ENCODE peak calls at places on chromosomes 13 and 19, in seven cellular contexts. One of them, this sample, is unnamed.

GRCh38 chr13:43316997-43317396 is 293.6 kb downstream of the DNAJC15 start:
- DNase-seq in NT2/D1: no peak
- DNase-seq in PC-3: no peak
- DNase-seq in small intestine: no peak
- DNase-seq in left ventricle myocardium inferior: no peak
- DNase-seq in A673: peak; percentile 85
- DNase-seq in ascending aorta: no peak
- DNase-seq in this sample: no peak

GRCh38 chr13:34751492-34751891 is 190.6 kb upstream of the NBEA start:
- DNase-seq in NT2/D1: no peak
- DNase-seq in PC-3: no peak
- DNase-seq in small intestine: no peak
- DNase-seq in left ventricle myocardium inferior: no peak
- DNase-seq in A673: no peak
- DNase-seq in ascending aorta: no peak
- DNase-seq in this sample: no peak

GRCh38 chr13:32594339-32594738 is 8.1 kb downstream of the PDS5B start:
- DNase-seq in NT2/D1: no peak
- DNase-seq in PC-3: peak; percentile 52
- DNase-seq in small intestine: no peak
- DNase-seq in left ventricle myocardium inferior: no peak
- DNase-seq in A673: peak; percentile 24
- DNase-seq in ascending aorta: no peak
- DNase-seq in this sample: no peak

GRCh38 chr13:32454886-32455593 is 27.1 kb upstream of the N4BP2L1 start:
- DNase-seq in NT2/D1: no peak
- DNase-seq in PC-3: no peak
- DNase-seq in small intestine: no peak
- DNase-seq in left ventricle myocardium inferior: no peak
- DNase-seq in A673: no peak
- DNase-seq in ascending aorta: no peak
- DNase-seq in this sample: no peak

GRCh38 chr19:54390942-54391577 is 24.2 kb upstream of the TTYH1 start:
- DNase-seq in NT2/D1: peak; percentile 63
- DNase-seq in PC-3: peak; percentile 69
- DNase-seq in small intestine: peak; percentile 56
- DNase-seq in left ventricle myocardium inferior: no peak
- DNase-seq in A673: peak; percentile 74
- DNase-seq in ascending aorta: no peak
- DNase-seq in this sample: no peak

GRCh38 chr19:16650821-16651220 is 9.1 kb downstream of the SMIM7 start:
- DNase-seq in NT2/D1: no peak
- DNase-seq in PC-3: no peak
- DNase-seq in small intestine: no peak
- DNase-seq in left ventricle myocardium inferior: no peak
- DNase-seq in A673: no peak
- DNase-seq in ascending aorta: no peak
- DNase-seq in this sample: no peak

GRCh38 chr13:97068964-97069815 is 74.9 kb upstream of the OXGR1 start:
- DNase-seq in NT2/D1: no peak
- DNase-seq in PC-3: no peak
- DNase-seq in small intestine: no peak
- DNase-seq in left ventricle myocardium inferior: no peak
- DNase-seq in A673: no peak
- DNase-seq in ascending aorta: no peak
- DNase-seq in this sample: no peak

GRCh38 chr13:51330741-51331140 is 8.8 kb upstream of the SERPINE3 start:
- DNase-seq in NT2/D1: no peak
- DNase-seq in PC-3: no peak
- DNase-seq in small intestine: no peak
- DNase-seq in left ventricle myocardium inferior: no peak
- DNase-seq in A673: no peak
- DNase-seq in ascending aorta: no peak
- DNase-seq in this sample: no peak

GRCh38 chr13:51997641-51998330 is 13.5 kb downstream of the ATP7B start:
- DNase-seq in NT2/D1: peak; percentile 44
- DNase-seq in PC-3: no peak
- DNase-seq in small intestine: peak; percentile 76
- DNase-seq in left ventricle myocardium inferior: no peak
- DNase-seq in A673: no peak
- DNase-seq in ascending aorta: no peak
- DNase-seq in this sample: no peak

GRCh38 chr13:109868583-109869311 is 82.4 kb upstream of the IRS2 start:
- DNase-seq in NT2/D1: no peak
- DNase-seq in PC-3: peak; percentile 79
- DNase-seq in small intestine: peak; percentile 86
- DNase-seq in left ventricle myocardium inferior: no peak
- DNase-seq in A673: no peak
- DNase-seq in ascending aorta: no peak
- DNase-seq in this sample: no peak

GRCh38 chr19:5086725-5087439 is 118.0 kb downstream of the KDM4B start:
- DNase-seq in NT2/D1: peak; percentile 61
- DNase-seq in PC-3: peak; percentile 29
- DNase-seq in small intestine: no peak
- DNase-seq in left ventricle myocardium inferior: no peak
- DNase-seq in A673: no peak
- DNase-seq in ascending aorta: no peak
- DNase-seq in this sample: no peak

GRCh38 chr13:59745395-59745788 is 418.3 kb downstream of the DIAPH3 start:
- DNase-seq in NT2/D1: no peak
- DNase-seq in PC-3: no peak
- DNase-seq in small intestine: no peak
- DNase-seq in left ventricle myocardium inferior: no peak
- DNase-seq in A673: no peak
- DNase-seq in ascending aorta: no peak
- DNase-seq in this sample: no peak

GRCh38 chr19:35056513-35057063 is 15.1 kb downstream of the HPN start:
- DNase-seq in NT2/D1: no peak
- DNase-seq in PC-3: no peak
- DNase-seq in small intestine: no peak
- DNase-seq in left ventricle myocardium inferior: no peak
- DNase-seq in A673: no peak
- DNase-seq in ascending aorta: no peak
- DNase-seq in this sample: no peak

GRCh38 chr13:63625869-63626268 is 2210.2 kb upstream of the PCDH20 start:
- DNase-seq in NT2/D1: no peak
- DNase-seq in PC-3: peak; percentile 21
- DNase-seq in small intestine: no peak
- DNase-seq in left ventricle myocardium inferior: no peak
- DNase-seq in A673: peak; percentile 51
- DNase-seq in ascending aorta: no peak
- DNase-seq in this sample: no peak

GRCh38 chr19:2207991-2208860 is 27.9 kb downstream of the PLEKHJ1 start:
- DNase-seq in NT2/D1: no peak
- DNase-seq in PC-3: no peak
- DNase-seq in small intestine: peak; percentile 60
- DNase-seq in left ventricle myocardium inferior: peak; percentile 75
- DNase-seq in A673: peak; percentile 82
- DNase-seq in ascending aorta: no peak
- DNase-seq in this sample: no peak
- H3K4me1 ChIP-seq in NT2/D1: peaks cover 24% of the 10 kb centered on the region
- H3K4me1 ChIP-seq in PC-3: no peaks in the 10 kb centered on the region
- H3K4me1 ChIP-seq in small intestine: no peaks in the 10 kb centered on the region
- H3K4me1 ChIP-seq in left ventricle myocardium inferior: peaks cover 25% of the 10 kb centered on the region
- H3K4me1 ChIP-seq in A673: no peaks in the 10 kb centered on the region
- H3K4me1 ChIP-seq in ascending aorta: no peaks in the 10 kb centered on the region
- H3K4me1 ChIP-seq in this sample: peaks cover 2% of the 10 kb centered on the region

DNA sequence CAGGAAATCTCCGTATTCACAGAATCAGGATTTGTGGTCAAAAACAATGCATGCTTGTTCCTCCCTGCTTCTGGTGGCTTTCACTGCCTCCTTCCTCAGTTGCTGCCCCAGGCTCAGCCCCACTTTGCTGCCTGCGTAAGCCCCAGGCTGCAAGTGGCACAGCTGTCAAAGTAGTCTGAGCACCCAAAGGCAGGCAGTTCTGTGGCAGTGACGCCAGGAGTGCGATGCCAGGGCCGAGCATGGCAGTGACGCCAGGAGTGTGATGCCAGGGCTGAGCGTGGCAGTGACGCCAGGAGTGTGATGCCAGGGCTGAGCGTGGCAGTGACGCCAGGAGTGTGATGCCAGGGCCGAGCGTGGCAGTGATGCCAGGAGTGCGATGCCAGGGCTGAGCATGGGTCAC is 77.3 kb upstream of the GPR183 start:
- DNase-seq in NT2/D1: no peak
- DNase-seq in PC-3: no peak
- DNase-seq in small intestine: no peak
- DNase-seq in left ventricle myocardium inferior: no peak
- DNase-seq in A673: no peak
- DNase-seq in ascending aorta: peak; percentile 56
- DNase-seq in this sample: no peak
- H3K4me1 ChIP-seq in NT2/D1: no peaks in the 10 kb centered on the region
- H3K4me1 ChIP-seq in PC-3: no peaks in the 10 kb centered on the region
- H3K4me1 ChIP-seq in small intestine: no peaks in the 10 kb centered on the region
- H3K4me1 ChIP-seq in left ventricle myocardium inferior: peaks cover 30% of the 10 kb centered on the region
- H3K4me1 ChIP-seq in A673: no peaks in the 10 kb centered on the region
- H3K4me1 ChIP-seq in ascending aorta: no peaks in the 10 kb centered on the region
- H3K4me1 ChIP-seq in this sample: peaks cover 2% of the 10 kb centered on the region

GRCh38 chr13:79562557-79562956 is 81.6 kb downstream of the NDFIP2 start:
- DNase-seq in NT2/D1: no peak
- DNase-seq in PC-3: no peak
- DNase-seq in small intestine: no peak
- DNase-seq in left ventricle myocardium inferior: no peak
- DNase-seq in A673: no peak
- DNase-seq in ascending aorta: no peak
- DNase-seq in this sample: no peak

GRCh38 chr13:79557666-79558065 is 76.7 kb downstream of the NDFIP2 start:
- DNase-seq in NT2/D1: no peak
- DNase-seq in PC-3: no peak
- DNase-seq in small intestine: no peak
- DNase-seq in left ventricle myocardium inferior: no peak
- DNase-seq in A673: no peak
- DNase-seq in ascending aorta: no peak
- DNase-seq in this sample: no peak

GRCh38 chr13:79566118-79566517 is 85.2 kb downstream of the NDFIP2 start:
- DNase-seq in NT2/D1: no peak
- DNase-seq in PC-3: no peak
- DNase-seq in small intestine: no peak
- DNase-seq in left ventricle myocardium inferior: no peak
- DNase-seq in A673: no peak
- DNase-seq in ascending aorta: no peak
- DNase-seq in this sample: no peak

DNA sequence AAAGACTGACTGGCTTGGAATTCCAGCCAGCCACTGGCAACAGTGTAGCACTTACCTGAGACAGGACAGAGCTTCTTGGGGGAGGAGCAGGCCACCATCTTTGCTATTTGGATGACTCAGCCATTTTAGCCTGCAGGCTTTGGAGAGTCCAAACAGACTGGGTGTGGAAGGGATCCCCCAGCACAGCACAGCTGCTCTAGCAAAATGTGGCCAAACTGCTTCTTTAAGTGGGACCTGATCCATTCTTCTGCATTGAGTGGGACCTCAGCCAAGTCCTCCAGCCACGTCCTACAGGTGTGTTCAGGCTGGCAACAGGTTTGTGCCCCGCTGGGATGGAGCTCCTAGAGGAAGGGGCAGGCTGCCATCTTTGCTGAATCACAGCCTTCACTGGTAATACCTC is 80.0 kb downstream of the NDFIP2 start:
- DNase-seq in NT2/D1: no peak
- DNase-seq in PC-3: peak; percentile 55
- DNase-seq in small intestine: no peak
- DNase-seq in left ventricle myocardium inferior: no peak
- DNase-seq in A673: no peak
- DNase-seq in ascending aorta: no peak
- DNase-seq in this sample: no peak
- H3K4me1 ChIP-seq in NT2/D1: no peaks in the 10 kb centered on the region
- H3K4me1 ChIP-seq in PC-3: no peaks in the 10 kb centered on the region
- H3K4me1 ChIP-seq in small intestine: no peaks in the 10 kb centered on the region
- H3K4me1 ChIP-seq in left ventricle myocardium inferior: no peaks in the 10 kb centered on the region
- H3K4me1 ChIP-seq in A673: no peaks in the 10 kb centered on the region
- H3K4me1 ChIP-seq in ascending aorta: no peaks in the 10 kb centered on the region
- H3K4me1 ChIP-seq in this sample: no peaks in the 10 kb centered on the region

GRCh38 chr13:28044608-28045007 is 55.8 kb downstream of the FLT3 start:
- DNase-seq in NT2/D1: no peak
- DNase-seq in PC-3: no peak
- DNase-seq in small intestine: no peak
- DNase-seq in left ventricle myocardium inferior: no peak
- DNase-seq in A673: no peak
- DNase-seq in ascending aorta: no peak
- DNase-seq in this sample: no peak

GRCh38 chr13:28045861-28046260 is 54.5 kb downstream of the FLT3 start:
- DNase-seq in NT2/D1: no peak
- DNase-seq in PC-3: no peak
- DNase-seq in small intestine: no peak
- DNase-seq in left ventricle myocardium inferior: no peak
- DNase-seq in A673: no peak
- DNase-seq in ascending aorta: no peak
- DNase-seq in this sample: no peak

GRCh38 chr13:28046981-28047380 is 53.4 kb downstream of the FLT3 start:
- DNase-seq in NT2/D1: no peak
- DNase-seq in PC-3: no peak
- DNase-seq in small intestine: no peak
- DNase-seq in left ventricle myocardium inferior: no peak
- DNase-seq in A673: peak; percentile 14
- DNase-seq in ascending aorta: no peak
- DNase-seq in this sample: no peak

GRCh38 chr13:28040977-28041376 is 52.5 kb upstream of the URAD start:
- DNase-seq in NT2/D1: no peak
- DNase-seq in PC-3: no peak
- DNase-seq in small intestine: no peak
- DNase-seq in left ventricle myocardium inferior: no peak
- DNase-seq in A673: no peak
- DNase-seq in ascending aorta: no peak
- DNase-seq in this sample: no peak

DNA sequence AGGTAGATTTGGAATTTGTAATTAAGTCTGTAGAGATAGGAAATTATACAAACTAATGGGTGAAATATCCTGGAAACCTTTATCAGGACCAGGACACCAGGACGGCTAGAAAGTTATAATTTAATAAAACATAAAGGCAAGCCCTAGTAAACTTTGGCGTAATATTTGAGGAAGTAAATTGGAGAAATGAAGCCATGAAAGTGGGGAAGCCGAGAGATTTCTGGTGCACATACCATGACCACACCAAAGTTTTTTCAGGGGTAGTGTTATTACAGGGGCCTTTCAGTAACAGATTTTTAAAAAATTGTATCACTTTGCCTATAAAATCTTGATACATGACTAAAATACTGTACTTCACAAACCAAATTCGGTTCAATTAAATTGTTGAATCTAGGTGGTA is 54.7 kb upstream of the URAD start:
- DNase-seq in NT2/D1: no peak
- DNase-seq in PC-3: no peak
- DNase-seq in small intestine: no peak
- DNase-seq in left ventricle myocardium inferior: no peak
- DNase-seq in A673: no peak
- DNase-seq in ascending aorta: no peak
- DNase-seq in this sample: no peak
- H3K4me1 ChIP-seq in NT2/D1: no peaks in the 10 kb centered on the region
- H3K4me1 ChIP-seq in PC-3: no peaks in the 10 kb centered on the region
- H3K4me1 ChIP-seq in small intestine: no peaks in the 10 kb centered on the region
- H3K4me1 ChIP-seq in left ventricle myocardium inferior: peaks cover 7% of the 10 kb centered on the region
- H3K4me1 ChIP-seq in A673: no peaks in the 10 kb centered on the region
- H3K4me1 ChIP-seq in ascending aorta: no peaks in the 10 kb centered on the region
- H3K4me1 ChIP-seq in this sample: no peaks in the 10 kb centered on the region

This sample was measured in ovary.